ENCODE peak calls at places on chromosomes 11 and 22, in five cellular contexts. V is cardiac muscle cell; I is A549; Z is kidney; K is CD4-positive, alpha-beta T cell. E is an unnamed sample.

GRCh38 chr11:8527939-8528338 is 66.1 kb downstream of the STK33 start:
- DNase-seq in V (peak; percentile 5), I (no peak), K (no peak), Z (no peak), E (no peak)

GRCh38 chr22:37905534-37906363 is at the start of gene MICALL1:
- DNase-seq in K (peak; percentile 57), I (peak; percentile 51), V (peak; percentile 89), Z (peak; percentile 90), E (peak; percentile 65)

GRCh38 chr11:122048401-122048800 is 67.6 kb downstream of the BLID start:
- DNase-seq in V (no peak), Z (no peak), K (no peak), I (no peak), E (no peak)

GRCh38 chr11:48150213-48150612 is 66.4 kb upstream of the OR4B1 start:
- DNase-seq in K (no peak), V (no peak), Z (no peak), I (no peak), E (peak; percentile 59)

GRCh38 chr22:49971232-49972162 is 10.9 kb downstream of the PIM3 start:
- DNase-seq in K (peak; percentile 64), Z (peak; percentile 95), I (peak; percentile 33), V (peak; percentile 42), E (no peak)

GRCh38 chr22:25193548-25193947 is 6.1 kb upstream of the CRYBB3 start:
- DNase-seq in I (no peak), Z (no peak), V (peak; percentile 68), K (no peak), E (no peak)

GRCh38 chr11:112931686-112932085 is 29.5 kb upstream of the NCAM1 start:
- DNase-seq in Z (no peak), K (no peak), I (no peak), V (no peak), E (no peak)

GRCh38 chr22:48089601-48090331 is 1327.3 kb downstream of the TBC1D22A start:
- DNase-seq in I (peak; percentile 16), K (no peak), Z (peak; percentile 88), V (no peak), E (no peak)

GRCh38 chr11:65700377-65700776 is 11.7 kb upstream of the KAT5 start:
- DNase-seq in V (no peak), Z (no peak), K (no peak), I (no peak), E (no peak)

GRCh38 chr11:130439876-130440275 is 8.6 kb upstream of the ADAMTS15 start:
- DNase-seq in V (no peak), Z (no peak), I (no peak), K (no peak), E (no peak)

GRCh38 chr11:12811861-12812260 is 137.6 kb downstream of the TEAD1 start:
- DNase-seq in K (no peak), V (no peak), I (no peak), Z (no peak), E (no peak)

GRCh38 chr11:12815931-12816494 is 141.8 kb downstream of the TEAD1 start:
- DNase-seq in K (no peak), I (no peak), Z (no peak), V (no peak), E (no peak)

GRCh38 chr11:12815150-12815523 is 140.9 kb downstream of the TEAD1 start:
- DNase-seq in V (no peak), Z (no peak), I (no peak), K (no peak), E (no peak)

GRCh38 chr11:12812849-12813248 is 138.6 kb downstream of the TEAD1 start:
- DNase-seq in K (no peak), I (no peak), Z (no peak), V (peak; percentile 32), E (no peak)

DNA sequence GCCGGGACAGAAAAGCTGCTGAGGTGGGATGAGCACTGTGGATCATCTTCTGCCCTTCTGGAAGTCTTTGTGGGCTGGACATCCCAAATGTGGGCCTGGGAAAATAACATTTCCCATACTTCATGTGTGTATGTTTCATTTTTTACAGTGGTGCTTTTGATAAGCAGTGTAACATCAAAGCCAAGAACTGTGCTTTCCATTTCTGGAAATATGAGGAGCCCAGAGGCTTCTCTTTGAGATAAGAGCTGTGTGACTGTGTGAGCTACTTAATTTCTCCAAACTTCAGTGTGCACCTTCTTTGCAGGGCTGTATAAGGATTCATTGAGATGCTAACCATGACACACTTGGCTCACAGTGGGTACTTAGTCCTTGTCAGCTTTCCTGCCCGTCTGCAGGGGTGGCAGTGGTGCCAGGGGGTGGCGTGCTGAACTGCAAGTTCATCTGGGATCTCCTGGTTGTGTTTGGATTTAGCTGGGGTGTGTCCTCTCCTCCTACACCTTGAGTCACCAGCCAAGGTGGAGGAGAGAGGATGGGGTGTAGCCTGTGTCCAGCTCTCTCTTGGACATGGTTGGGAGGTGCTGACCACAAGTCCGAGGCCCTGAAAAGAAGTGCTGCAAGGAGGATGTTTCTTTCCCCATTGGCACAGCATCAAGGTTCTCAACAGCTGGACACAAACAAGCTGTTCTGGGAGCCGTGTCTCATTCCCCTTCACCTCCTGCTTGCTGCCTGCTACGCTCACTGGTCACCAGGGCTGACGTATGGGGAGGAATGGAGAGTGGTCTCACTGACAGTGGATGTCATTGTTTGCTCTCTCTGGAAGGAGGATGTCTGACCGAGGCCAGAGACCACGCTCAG is 139.4 kb downstream of the TEAD1 start:
- DNase-seq in I (peak; percentile 61), K (no peak), Z (peak; percentile 73), V (no peak), E (no peak)
- H3K27ac ChIP-seq in I (peak overlapping the region; percentile 74), K (no peak overlapping the region), Z (peak overlapping the region; percentile 4), V (peak overlapping the region; percentile 63), E (peak overlapping the region; percentile 90)

DNA sequence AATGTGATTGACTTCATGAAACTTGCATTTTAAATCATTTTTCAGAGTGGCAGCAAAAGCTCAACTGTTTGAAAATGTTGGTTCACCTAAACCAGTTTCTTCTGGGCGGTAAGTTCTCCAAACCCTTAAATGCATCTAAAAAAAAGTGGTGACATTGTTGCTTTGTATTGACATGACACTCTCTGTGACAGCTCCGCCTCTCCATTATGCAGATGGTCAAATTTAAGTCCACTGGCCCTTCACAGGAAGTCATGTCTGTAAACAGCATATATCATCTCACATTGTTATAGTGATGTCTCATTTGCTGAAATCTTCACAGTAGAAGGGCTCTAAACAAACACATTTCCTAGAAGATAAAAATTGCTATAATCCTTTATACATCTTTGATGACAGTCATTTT is 150.7 kb downstream of the PGR start:
- DNase-seq in K (no peak), Z (no peak), I (no peak), V (no peak), E (no peak)
- TF ChIP-seq CTCF in K (no peak), Z (no peak), I (no peak), V (no peak), E (no peak)

GRCh38 chr11:134139873-134140331 is 71.0 kb downstream of the JAM3 start:
- DNase-seq in V (peak; percentile 70), I (peak; percentile 8), K (peak; percentile 46), Z (no peak), E (peak; percentile 67)
- H3K27ac ChIP-seq in V (peak overlapping the region; percentile 64), I (no peak overlapping the region), K (no peak overlapping the region), Z (no peak overlapping the region), E (no peak overlapping the region)

DNA sequence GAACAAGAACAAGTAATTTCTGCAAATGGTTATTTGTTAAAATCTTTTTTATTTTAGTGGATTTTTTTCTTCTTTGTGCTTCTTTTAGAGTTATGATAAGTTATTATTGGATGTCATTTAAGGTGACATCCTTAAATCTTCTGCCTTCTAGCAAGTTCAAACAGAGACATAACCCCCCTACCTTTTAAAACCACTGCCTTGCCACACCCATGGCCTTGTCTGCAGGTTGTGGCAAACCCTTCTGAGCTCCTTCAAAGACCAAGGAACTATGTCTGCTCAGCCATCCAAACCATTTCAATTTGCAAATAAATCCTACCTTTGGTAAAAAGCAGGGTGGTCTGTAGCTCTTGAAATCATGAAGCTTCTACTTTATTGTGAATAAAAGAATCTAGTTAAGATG is 241.6 kb downstream of the FAM76B start:
- DNase-seq in V (no peak), Z (no peak), I (no peak), K (peak; percentile 8), E (no peak)
- TF ChIP-seq CTCF in V (no peak), Z (no peak), I (no peak), K (no peak), E (no peak)

GRCh38 chr11:64687641-64688533 is 35.1 kb downstream of the NRXN2 start:
- DNase-seq in V (no peak), Z (peak; percentile 74), K (no peak), I (no peak), E (no peak)
- H3K27ac ChIP-seq in V (no peak overlapping the region), Z (no peak overlapping the region), K (no peak overlapping the region), I (no peak overlapping the region), E (no peak overlapping the region)

GRCh38 chr11:86418929-86419328 is 44.2 kb downstream of the CCDC81 start:
- DNase-seq in V (no peak), K (no peak), I (no peak), Z (no peak), E (peak; percentile 15)
- TF ChIP-seq CTCF in V (no peak), K (no peak), I (no peak), Z (peak; percentile 5), E (no peak)

DNA sequence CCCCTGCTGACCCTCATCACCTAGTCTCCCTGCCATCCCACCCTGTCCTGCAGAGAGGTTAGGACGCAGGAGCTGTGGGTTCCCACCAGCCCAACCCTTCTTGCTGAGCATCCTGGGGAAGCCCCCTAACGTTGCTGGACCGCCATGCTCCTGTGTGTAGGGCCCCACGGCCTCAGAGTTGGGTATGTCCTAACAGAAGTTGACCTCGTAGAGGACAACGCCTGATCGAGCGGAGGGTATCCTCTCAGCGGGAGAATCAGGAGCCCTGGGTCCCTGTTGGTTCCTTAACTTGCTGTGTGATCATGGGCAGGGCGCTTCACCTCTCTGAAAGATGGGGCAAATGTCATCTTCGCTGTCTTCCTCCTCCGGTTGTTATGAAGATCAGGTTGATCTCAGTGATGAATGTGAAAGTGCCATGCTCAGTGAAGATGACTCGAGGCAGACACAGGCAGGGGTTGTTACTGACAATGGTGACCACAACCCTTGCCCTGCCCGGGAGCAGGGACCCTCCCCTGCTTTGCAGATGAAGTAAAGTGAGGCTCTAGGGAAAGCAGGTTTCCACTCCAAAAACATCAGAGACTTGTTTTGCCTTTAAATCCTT is 19.3 kb upstream of the CD5 start:
- DNase-seq in V (no peak), Z (no peak), I (no peak), K (peak; percentile 34), E (no peak)
- H3K27ac ChIP-seq in V (no peak overlapping the region), Z (no peak overlapping the region), I (no peak overlapping the region), K (peak overlapping the region; percentile 90), E (no peak overlapping the region)

DNA sequence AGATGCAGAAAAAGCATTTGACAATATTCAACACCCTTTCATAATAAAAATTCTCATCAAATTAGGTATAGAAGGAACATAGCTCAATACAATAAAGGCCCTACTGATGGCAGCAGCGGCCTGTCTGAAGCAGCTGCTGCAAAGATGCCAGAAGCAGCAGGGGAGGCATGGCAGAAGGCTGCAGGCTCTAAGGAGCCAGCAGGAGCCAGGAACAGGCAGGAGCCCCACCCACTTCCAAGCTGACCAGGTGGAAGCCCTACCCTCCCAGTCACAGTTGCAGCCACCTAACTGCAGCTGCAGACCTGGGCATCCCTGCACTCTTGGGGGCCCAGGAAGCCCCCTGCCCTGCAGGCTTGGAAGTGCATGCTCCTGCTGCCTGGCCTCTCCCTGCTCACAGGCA is 18.2 kb upstream of the OR6A2 start:
- DNase-seq in Z (no peak), V (no peak), K (no peak), I (no peak), E (no peak)
- TF ChIP-seq CTCF in Z (no peak), V (no peak), K (no peak), I (no peak), E (no peak)

E was measured in RWPE1.